ENCODE peak calls at places on chromosomes 5 and 9, in four cellular contexts. M is A549, U is HCT116, S is GM12878. Q is an unnamed sample.

GRCh38 chr9:77290373-77290772 is 113.0 kb downstream of the VPS13A start:
- DNase-seq in M (no peak), U (no peak), S (no peak), Q (no peak)

GRCh38 chr5:122377023-122377422 is 65.0 kb downstream of the SNCAIP start:
- DNase-seq in M (no peak), U (no peak), S (no peak), Q (no peak)

GRCh38 chr9:36451949-36452348 is 51.9 kb upstream of the RNF38 start:
- DNase-seq in M (no peak), U (no peak), S (no peak), Q (no peak)

GRCh38 chr9:7266911-7267555 is 509.3 kb downstream of the KDM4C start:
- DNase-seq in M (no peak), U (no peak), S (no peak), Q (no peak)

GRCh38 chr5:158054388-158055092 is 195.6 kb upstream of the CLINT1 start:
- DNase-seq in M (no peak), U (no peak), S (no peak), Q (no peak)

GRCh38 chr9:10226996-10227395 is 385.8 kb downstream of the PTPRD start:
- DNase-seq in M (no peak), U (no peak), S (no peak), Q (no peak)

GRCh38 chr5:31231171-31231570 is 37.7 kb downstream of the CDH6 start:
- DNase-seq in M (no peak), U (no peak), S (no peak), Q (no peak)

GRCh38 chr9:130940693-130941576 is 1.9 kb upstream of the FIBCD1 start:
- DNase-seq in M (peak), U (peak), S (no peak), Q (peak)

GRCh38 chr5:16869821-16870796 is 66.0 kb downstream of the MYO10 start:
- DNase-seq in M (peak), U (peak), S (no peak), Q (no peak)

GRCh38 chr5:149956685-149957084 is 3.9 kb upstream of the SLC26A2 start:
- DNase-seq in M (no peak), U (no peak), S (no peak), Q (no peak)

GRCh38 chr5:39319395-39319794 is 44.9 kb downstream of the C9 start:
- DNase-seq in M (no peak), U (no peak), S (no peak), Q (no peak)

GRCh38 chr5:89208392-89208791 is 325.4 kb upstream of the MEF2C start:
- DNase-seq in M (no peak), U (no peak), S (no peak), Q (no peak)
- TF ChIP-seq REST in M (no peak), U (no peak), S (no peak), Q (no peak)

GRCh38 chr9:33791117-33791516 is 4.2 kb upstream of the PRSS3 start:
- DNase-seq in M (peak), U (peak), S (no peak), Q (no peak)

GRCh38 chr9:33795819-33796218 is 458 bp downstream of the PRSS3 start:
- DNase-seq in M (no peak), U (no peak), S (no peak), Q (no peak)

GRCh38 chr9:33797837-33798236 is 2.5 kb downstream of the PRSS3 start:
- DNase-seq in M (no peak), U (no peak), S (no peak), Q (no peak)

GRCh38 chr9:33795281-33795680 is at the start of gene PRSS3:
- DNase-seq in M (no peak), U (no peak), S (no peak), Q (no peak)

GRCh38 chr9:33794560-33794959 is 801 bp upstream of the PRSS3 start:
- DNase-seq in M (no peak), U (no peak), S (no peak), Q (no peak)
- TF ChIP-seq REST in M (no peak), U (no peak), S (no peak), Q (no peak)

DNA sequence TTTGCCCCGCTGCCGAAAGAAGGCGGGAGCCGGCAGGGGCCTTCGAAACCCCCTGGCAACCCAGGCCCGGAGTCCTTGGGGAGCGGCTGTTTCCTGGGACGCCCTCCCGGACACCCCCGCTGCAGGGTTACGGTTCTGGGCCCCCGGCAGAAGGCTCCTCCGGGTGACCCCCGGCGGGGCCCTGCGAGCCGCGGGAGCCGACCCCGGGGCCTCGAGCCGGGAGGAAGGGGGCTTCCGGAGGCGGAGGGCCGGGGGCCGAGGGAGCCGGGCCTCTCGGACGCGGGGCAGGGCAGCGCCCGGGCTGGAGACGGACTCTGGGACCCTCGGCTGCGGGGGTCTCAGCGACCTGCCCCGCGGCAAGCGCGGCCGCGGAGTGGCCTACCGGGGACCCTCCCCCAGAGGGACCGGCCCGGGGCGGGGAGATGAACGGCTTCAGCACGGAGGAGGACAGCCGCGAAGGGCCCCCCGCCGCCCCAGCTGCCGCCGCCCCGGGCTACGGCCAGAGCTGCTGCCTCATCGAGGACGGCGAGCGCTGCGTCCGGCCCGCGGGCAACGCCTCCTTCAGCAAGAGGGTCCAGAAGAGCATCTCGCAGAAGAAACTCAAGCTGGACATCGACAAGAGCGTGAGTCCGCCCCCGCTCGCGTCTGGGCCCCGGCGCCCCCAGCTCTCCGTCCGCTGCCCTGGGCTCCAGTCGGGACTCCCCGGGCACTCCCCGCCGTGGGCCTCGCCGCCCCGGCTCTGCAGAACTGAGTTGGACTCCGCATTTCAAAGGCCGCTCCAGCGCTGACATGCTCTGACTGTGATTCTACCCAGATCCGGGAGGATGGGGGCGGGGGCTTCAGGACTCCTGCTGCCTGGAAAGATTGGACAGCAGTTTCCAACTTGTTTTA is 631 bp downstream of the SAP30L start:
- DNase-seq in M (peak), U (no peak), S (no peak), Q (no peak)
- TF ChIP-seq REST in M (no peak), U (no peak), S (no peak), Q (no peak)

GRCh38 chr5:128536861-128537305 is 1.2 kb downstream of the FBN2 start:
- DNase-seq in M (no peak), U (no peak), S (no peak), Q (no peak)
- TF ChIP-seq REST in M (no peak), U (no peak), S (no peak), Q (no peak)

DNA sequence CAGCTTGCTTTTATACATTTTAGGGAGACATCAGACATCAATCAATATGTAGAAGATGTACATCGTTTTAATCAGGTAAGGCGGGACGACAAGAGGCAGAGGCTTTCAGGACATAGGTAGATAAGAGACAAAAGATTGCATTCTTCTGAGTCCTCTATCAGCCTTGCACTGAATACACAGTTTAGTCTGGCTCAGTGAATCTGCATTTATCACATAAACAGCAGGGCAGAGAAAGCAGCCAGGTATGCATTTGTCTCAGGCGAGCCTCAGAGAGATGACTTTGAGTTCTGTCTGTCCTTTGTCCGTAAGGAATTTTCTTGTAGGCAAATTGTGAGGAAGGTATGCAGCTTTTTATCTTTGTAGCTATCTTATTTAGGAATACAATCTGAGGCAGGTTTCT is 202.8 kb upstream of the TAS2R1 start:
- DNase-seq in M (no peak), U (no peak), S (no peak), Q (no peak)
- TF ChIP-seq REST in M (no peak), U (no peak), S (no peak), Q (no peak)

DNA sequence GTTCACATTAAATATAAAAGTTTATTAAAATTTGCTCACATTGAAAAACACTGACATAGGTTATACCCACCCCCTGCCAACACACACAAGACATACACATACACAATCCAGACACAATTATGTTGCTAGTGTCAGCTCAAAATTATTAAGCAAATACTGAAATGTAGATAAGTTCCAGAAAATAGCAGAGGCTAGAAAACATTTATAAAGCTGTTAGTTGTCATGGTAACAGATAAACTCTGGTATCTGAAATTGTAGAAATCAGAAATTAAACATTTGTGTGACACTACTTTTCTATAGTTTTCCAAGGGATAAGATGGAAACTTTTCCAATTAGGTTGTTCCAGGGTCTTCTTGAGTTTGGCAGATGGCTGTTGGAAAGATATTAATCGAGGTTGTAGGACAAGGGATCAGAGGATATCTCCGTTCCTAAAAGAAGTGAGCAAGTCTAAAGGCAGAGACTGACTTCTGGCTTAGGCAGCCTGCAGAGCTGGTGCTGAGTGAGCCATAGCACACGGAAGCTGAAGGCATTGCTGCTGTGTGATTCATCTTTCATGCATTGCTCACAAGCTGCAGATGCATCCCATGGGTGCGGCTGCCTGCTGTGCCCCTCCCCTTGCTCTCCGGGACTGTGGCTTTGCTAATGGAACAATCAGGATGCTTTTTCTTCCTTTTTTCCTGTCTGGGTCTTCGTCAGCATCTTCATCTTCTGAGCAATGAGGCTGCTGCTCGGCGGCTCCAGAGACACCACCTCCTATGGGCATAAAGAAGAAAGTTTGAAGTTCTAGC is 341.5 kb downstream of the DIRAS2 start:
- DNase-seq in M (peak), U (peak), S (no peak), Q (no peak)
- TF ChIP-seq REST in M (no peak), U (no peak), S (no peak), Q (no peak)

DNA sequence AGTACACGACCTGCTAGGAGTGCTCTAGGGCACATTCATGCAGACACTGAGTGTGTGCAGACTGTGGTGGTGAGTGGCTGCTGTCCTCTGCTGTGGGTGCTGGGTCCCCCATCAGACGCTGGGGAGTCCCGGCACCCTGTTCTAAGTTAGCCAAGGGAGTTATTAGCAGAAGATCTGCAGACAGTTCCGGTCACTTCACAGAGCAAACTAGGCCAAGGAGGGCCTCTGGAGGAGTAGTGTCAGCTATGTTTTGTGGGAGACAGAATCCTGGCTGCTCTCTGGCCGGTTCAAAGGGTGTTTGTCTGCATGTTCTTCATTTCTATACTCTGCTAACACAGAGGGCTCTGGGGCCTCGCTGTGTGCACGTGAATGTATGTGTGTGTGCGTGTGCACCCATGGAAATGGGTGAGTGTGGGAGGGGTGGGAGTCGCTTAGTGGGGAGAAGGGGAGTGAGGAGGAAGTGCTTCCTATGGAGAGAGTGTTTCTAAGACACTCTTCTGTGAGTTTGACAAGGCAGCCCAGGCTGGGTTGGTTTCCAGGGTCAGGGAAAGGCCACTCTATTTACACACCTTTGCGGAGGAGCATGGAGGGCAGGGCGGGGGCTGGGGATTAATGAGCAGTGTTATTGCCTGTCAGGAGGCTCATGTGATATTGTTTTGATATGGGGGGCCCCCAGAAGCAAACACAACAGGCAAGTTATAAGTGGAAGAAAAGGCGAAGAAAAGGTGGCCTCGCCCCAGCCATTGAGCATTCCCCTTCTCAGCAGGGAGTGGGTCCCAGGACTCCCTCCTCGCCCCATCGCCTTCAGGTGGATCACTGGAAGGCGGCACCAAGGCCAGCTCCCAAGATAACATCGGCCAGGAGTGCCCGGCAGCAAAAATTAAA is 68.9 kb downstream of the MACROH2A1 start:
- DNase-seq in M (no peak), U (no peak), S (no peak), Q (no peak)
- TF ChIP-seq REST in M (peak), U (no peak), S (no peak), Q (peak)

DNA sequence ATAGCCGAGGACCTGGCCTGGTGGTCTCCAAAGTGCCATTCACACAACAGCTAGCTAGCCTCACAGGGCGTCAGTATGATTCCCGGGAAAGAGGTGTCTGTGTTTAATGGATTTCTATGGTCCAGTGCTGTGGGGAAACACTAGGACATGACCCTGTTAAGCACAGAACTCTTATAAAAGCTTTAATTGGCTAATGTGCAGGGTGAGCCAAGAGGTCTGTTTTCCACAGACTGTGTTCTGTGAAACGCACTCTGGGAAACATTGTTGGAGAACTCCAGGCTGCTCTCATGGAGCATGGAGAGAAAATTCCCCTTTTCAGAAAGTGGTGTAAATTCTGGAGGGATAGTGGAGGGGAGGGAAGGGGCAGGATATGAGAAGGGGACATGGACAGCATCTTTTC is 331.4 kb downstream of the FBXL7 start:
- DNase-seq in M (no peak), U (no peak), S (no peak), Q (no peak)
- TF ChIP-seq REST in M (no peak), U (no peak), S (no peak), Q (no peak)

DNA sequence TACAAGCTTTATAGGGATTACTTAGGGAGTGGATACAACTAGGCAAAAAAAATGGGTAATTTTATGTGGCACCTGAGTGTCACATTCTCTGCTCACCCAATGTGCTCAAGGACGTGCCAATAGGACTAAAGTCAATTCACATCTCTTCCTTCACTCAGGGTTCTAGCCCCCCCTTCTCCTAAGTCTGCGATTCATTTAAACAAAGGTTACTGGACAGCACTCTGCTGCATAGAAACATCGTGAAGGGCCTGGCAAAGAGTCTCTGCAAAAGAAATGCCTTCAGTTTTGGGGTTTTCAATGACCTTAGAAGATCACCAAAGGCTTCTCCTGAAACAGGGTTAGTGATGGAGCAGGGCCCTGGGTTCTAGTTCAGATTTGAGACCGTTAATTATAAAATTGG is 142.3 kb downstream of the TSSK1B start:
- DNase-seq in M (no peak), U (no peak), S (no peak), Q (no peak)
- TF ChIP-seq REST in M (no peak), U (no peak), S (no peak), Q (no peak)

DNA sequence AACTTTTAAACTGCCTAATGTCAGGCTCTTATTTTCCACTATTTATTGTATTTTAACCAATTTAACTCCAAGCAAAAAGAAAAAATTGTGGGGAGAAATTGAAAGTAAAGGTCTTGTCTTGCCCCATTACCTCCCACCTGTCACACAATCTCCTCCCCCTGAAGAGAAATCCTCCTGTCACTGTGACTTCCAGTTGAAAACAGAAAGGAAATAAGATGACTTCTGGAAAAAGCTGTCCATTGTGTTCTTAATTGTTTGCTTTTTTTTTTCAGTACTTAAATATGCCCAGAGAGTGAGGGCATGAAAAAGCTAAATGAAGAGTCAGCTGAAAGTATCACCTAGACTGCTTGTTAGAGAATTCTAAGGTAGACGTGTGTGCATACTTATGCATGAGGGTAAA is 5.6 kb downstream of the NR2F1-AS1 start:
- DNase-seq in M (no peak), U (no peak), S (no peak), Q (no peak)
- TF ChIP-seq REST in M (no peak), U (no peak), S (no peak), Q (no peak)